ENCODE peak calls at places on chromosomes 5 and 9, in ten cellular contexts. V is fibroblast of the aortic adventitia, J is NCI-H2171 treated with DMSO at 0.1 percent for 48 hours, T is HS-5, P is dermis microvascular lymphatic vessel endothelial cell, R is H9, U is fibroblast of lung, I is hypothalamus, B is HTR-8/SVneo, E is GM03348. F is an unnamed sample.

GRCh38 chr5:82986404-82986803 is 90.8 kb downstream of the TMEM167A start:
- DNase-seq in V (no peak), J (no peak), T (no peak), P (no peak), R (no peak), U (no peak), I (no peak), B (no peak), E (no peak), F (no peak)

GRCh38 chr5:116788851-116789403 is 214.3 kb upstream of the SEMA6A start:
- DNase-seq in V (no peak), J (no peak), T (no peak), P (peak; percentile 99), R (no peak), U (no peak), I (no peak), B (no peak), E (no peak), F (no peak)

GRCh38 chr5:159933531-159934485 is 17.5 kb downstream of the ADRA1B start:
- DNase-seq in V (no peak), J (no peak), T (no peak), P (no peak), R (no peak), U (peak; percentile 30), I (no peak), B (no peak), E (no peak), F (no peak)

GRCh38 chr5:159781626-159782157 is 134.6 kb upstream of the ADRA1B start:
- DNase-seq in V (no peak), J (no peak), T (no peak), P (no peak), R (no peak), U (peak; percentile 29), I (no peak), B (no peak), E (no peak), F (no peak)

GRCh38 chr9:84404095-84404686 is 63.6 kb upstream of the SLC28A3 start:
- DNase-seq in V (no peak), J (no peak), T (no peak), P (no peak), R (peak; percentile 43), U (no peak), I (no peak), B (no peak), E (peak; percentile 29), F (no peak)

GRCh38 chr5:176578391-176578808 is 29.3 kb downstream of the CDHR2 start:
- DNase-seq in V (peak; percentile 28), J (no peak), T (no peak), P (peak; percentile 48), R (peak; percentile 92), U (peak; percentile 36), I (peak; percentile 5), B (peak; percentile 59), E (peak; percentile 45), F (no peak)

GRCh38 chr5:147234825-147235635 is at the start of gene STK32A:
- DNase-seq in V (no peak), J (peak; percentile 14), T (peak; percentile 2), P (no peak), R (peak; percentile 91), U (peak; percentile 53), I (peak; percentile 69), B (peak; percentile 34), E (peak; percentile 48), F (no peak)

GRCh38 chr9:137037035-137037434 is 5.1 kb upstream of the FUT7 start:
- DNase-seq in V (no peak), J (no peak), T (no peak), P (no peak), R (no peak), U (no peak), I (no peak), B (no peak), E (no peak), F (no peak)

GRCh38 chr9:137836151-137836830 is 41.3 kb upstream of the CACNA1B start:
- DNase-seq in V (no peak), J (no peak), T (no peak), P (no peak), R (no peak), U (no peak), I (no peak), B (no peak), E (no peak), F (no peak)

GRCh38 chr5:144189800-144190429 is 19.2 kb downstream of the KCTD16 start:
- DNase-seq in V (peak; percentile 92), J (no peak), T (peak; percentile 82), P (peak; percentile 80), R (no peak), U (peak; percentile 95), I (no peak), B (no peak), E (no peak), F (no peak)

GRCh38 chr5:57696906-57697590 is 214.4 kb upstream of the ACTBL2 start:
- DNase-seq in V (peak; percentile 84), J (no peak), T (no peak), P (no peak), R (no peak), U (peak; percentile 36), I (no peak), B (no peak), E (no peak), F (no peak)

GRCh38 chr9:111148390-111148993 is 110.2 kb upstream of the LPAR1 start:
- DNase-seq in V (peak; percentile 15), J (no peak), T (no peak), P (no peak), R (no peak), U (no peak), I (no peak), B (no peak), E (no peak), F (no peak)

F was measured in osteocyte.